ENCODE peak calls at places on chromosomes 2 and 18, in four cellular contexts. X is colonic mucosa, W is esophagus squamous epithelium, L is uterus. R is an unnamed sample.

GRCh38 chr2:239322414-239323086 is 78.3 kb downstream of the HDAC4 start:
- DNase-seq in L (no peak), W (no peak), X (peak; percentile 70), R (no peak)

GRCh38 chr2:46648141-46648742 is 168.9 kb downstream of the TMEM247 start:
- DNase-seq in W (no peak), L (no peak), X (no peak), R (no peak)

GRCh38 chr2:11748861-11749645 is 2.6 kb downstream of the LPIN1 start:
- DNase-seq in X (no peak), W (no peak), L (no peak), R (no peak)

GRCh38 chr2:120291464-120292311 is 39.0 kb downstream of the RALB start:
- DNase-seq in W (no peak), L (no peak), X (no peak), R (no peak)

GRCh38 chr2:143176606-143177005 is 47.4 kb downstream of the ARHGAP15 start:
- DNase-seq in L (no peak), X (no peak), W (no peak), R (no peak)

GRCh38 chr2:19651466-19651865 is 250.3 kb downstream of the TTC32 start:
- DNase-seq in W (no peak), L (no peak), X (no peak), R (no peak)

GRCh38 chr2:178870703-178871102 is 63.5 kb upstream of the TTN start:
- DNase-seq in X (no peak), L (no peak), W (no peak), R (no peak)

GRCh38 chr2:168030862-168031624 is 216.4 kb downstream of the STK39 start:
- DNase-seq in X (no peak), W (no peak), L (no peak), R (no peak)

GRCh38 chr2:229129738-229130371 is 141.2 kb downstream of the PID1 start:
- DNase-seq in W (no peak), X (peak; percentile 60), L (no peak), R (no peak)

GRCh38 chr2:232761301-232761907 is 15.0 kb downstream of the KCNJ13 start:
- DNase-seq in X (peak; percentile 32), W (no peak), L (no peak), R (no peak)

GRCh38 chr18:45783097-45784075 is 42.1 kb upstream of the SIGLEC15 start:
- DNase-seq in L (no peak), X (no peak), W (no peak), R (no peak)

GRCh38 chr2:26709323-26710110 is 17.0 kb downstream of the KCNK3 start:
- DNase-seq in X (no peak), L (no peak), W (no peak), R (no peak)

GRCh38 chr2:239951825-239952224 is 73.3 kb downstream of the NDUFA10 start:
- DNase-seq in L (no peak), W (no peak), X (no peak), R (no peak)

GRCh38 chr2:234676109-234676858 is 179.4 kb upstream of the ARL4C start:
- DNase-seq in W (no peak), L (no peak), X (no peak), R (no peak)

GRCh38 chr2:14700753-14701152 is 68.2 kb downstream of the LRATD1 start:
- DNase-seq in W (no peak), X (no peak), L (no peak), R (no peak)

GRCh38 chr2:9696731-9697130 is 65.9 kb upstream of the YWHAQ start:
- DNase-seq in L (no peak), X (no peak), W (no peak), R (no peak)

GRCh38 chr18:22108674-22109073 is 60.7 kb upstream of the GATA6 start:
- DNase-seq in W (no peak), X (no peak), L (no peak), R (no peak)

GRCh38 chr2:235494716-235495372 is 1.0 kb downstream of the AGAP1 start:
- DNase-seq in L (peak; percentile 31), X (no peak), W (no peak), R (no peak)

GRCh38 chr2:219369447-219369861 is 18.3 kb downstream of the DNPEP start:
- DNase-seq in X (peak; percentile 44), W (no peak), L (peak; percentile 70), R (no peak)

GRCh38 chr2:196174424-196174823 is 3.0 kb upstream of the STK17B start:
- DNase-seq in W (no peak), X (no peak), L (no peak), R (no peak)

GRCh38 chr2:227152093-227152766 is 11.8 kb downstream of the COL4A4 start:
- DNase-seq in L (no peak), X (no peak), W (no peak), R (no peak)

GRCh38 chr2:222941510-222942032 is 80.7 kb downstream of the ACSL3 start:
- DNase-seq in L (no peak), X (no peak), W (no peak), R (no peak)

GRCh38 chr2:6943523-6943922 is 26.3 kb downstream of the RNF144A start:
- DNase-seq in L (no peak), X (no peak), W (no peak), R (no peak)

GRCh38 chr2:34104601-34105000 is 505.5 kb upstream of the FAM98A start:
- DNase-seq in X (no peak), L (no peak), W (no peak), R (no peak)

GRCh38 chr2:68281988-68282387 is 29.7 kb upstream of the PPP3R1 start:
- DNase-seq in L (no peak), W (no peak), X (no peak), R (no peak)
- TF ChIP-seq CTCF in L (no peak), W (no peak), X (no peak), R (no peak)

DNA sequence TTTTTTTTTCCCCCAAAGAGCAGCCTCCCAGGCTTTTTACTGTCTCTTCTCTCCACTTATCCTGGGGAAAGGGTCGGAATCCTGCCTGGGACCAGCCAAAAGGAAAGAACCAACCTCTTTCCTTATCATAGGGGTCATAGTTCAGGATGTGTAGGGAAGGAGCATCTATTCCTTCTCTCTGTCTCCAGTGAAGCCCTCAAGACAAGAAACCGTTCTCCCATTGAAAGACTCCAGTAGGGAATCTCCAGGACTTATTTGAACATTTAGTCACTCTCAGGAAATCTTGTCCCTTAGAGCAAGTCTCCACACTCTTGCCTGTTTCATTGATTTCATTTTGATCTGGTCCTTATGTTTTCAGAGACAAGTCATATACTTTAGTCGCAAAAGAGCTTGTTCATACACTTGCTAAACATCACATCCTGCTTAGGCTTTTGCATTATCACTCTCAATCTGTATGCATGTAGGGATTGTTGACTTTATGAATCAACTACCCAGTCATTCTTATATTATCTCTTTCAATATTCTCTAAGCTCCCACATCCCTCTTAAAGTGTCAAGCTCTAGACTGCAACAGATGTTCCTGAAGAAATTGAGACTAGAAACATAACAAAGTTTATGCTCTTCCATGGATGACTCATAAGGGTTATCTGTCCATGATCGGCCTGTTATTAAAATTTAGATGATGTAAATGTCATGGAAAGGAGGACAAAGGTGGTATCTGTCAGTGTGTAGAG is 116.2 kb upstream of the ST6GAL2 start:
- DNase-seq in W (no peak), X (no peak), L (no peak), R (no peak)
- H3K4me3 ChIP-seq in W (no peak overlapping the region), X (no peak overlapping the region), L (no peak overlapping the region), R (no peak overlapping the region)

GRCh38 chr2:96839875-96840850 is 3.7 kb downstream of the ANKRD23 start:
- DNase-seq in L (no peak), W (no peak), X (no peak), R (no peak)
- H3K36me3 ChIP-seq in L (no peaks in the 10 kb centered on the region), W (peaks cover 51% of the 10 kb centered on the region), X (no peaks in the 10 kb centered on the region), R (no peaks in the 10 kb centered on the region)

GRCh38 chr18:38367473-38367872 is 801.9 kb upstream of the CELF4 start:
- DNase-seq in W (no peak), L (no peak), X (no peak), R (no peak)
- TF ChIP-seq CTCF in W (no peak), L (no peak), X (no peak), R (no peak)

GRCh38 chr2:215422676-215423075 is 13.2 kb downstream of the FN1 start:
- DNase-seq in W (no peak), L (no peak), X (no peak), R (no peak)

GRCh38 chr2:215423928-215424540 is 11.8 kb downstream of the FN1 start:
- DNase-seq in L (no peak), X (no peak), W (no peak), R (no peak)

GRCh38 chr2:215427585-215427984 is 8.3 kb downstream of the FN1 start:
- DNase-seq in W (no peak), X (no peak), L (no peak), R (no peak)

GRCh38 chr2:215423234-215423633 is 12.6 kb downstream of the FN1 start:
- DNase-seq in X (no peak), W (no peak), L (no peak), R (no peak)

GRCh38 chr2:215425021-215425782 is 10.7 kb downstream of the FN1 start:
- DNase-seq in L (no peak), X (no peak), W (no peak), R (no peak)
- H3K4me3 ChIP-seq in L (no peak overlapping the region), X (no peak overlapping the region), W (no peak overlapping the region), R (no peak overlapping the region)

GRCh38 chr2:97792416-97792815 is 79.0 kb downstream of the ZAP70 start:
- DNase-seq in L (no peak), W (no peak), X (no peak), R (no peak)

GRCh38 chr2:97797355-97797754 is 84.0 kb downstream of the ZAP70 start:
- DNase-seq in W (no peak), L (no peak), X (no peak), R (no peak)

DNA sequence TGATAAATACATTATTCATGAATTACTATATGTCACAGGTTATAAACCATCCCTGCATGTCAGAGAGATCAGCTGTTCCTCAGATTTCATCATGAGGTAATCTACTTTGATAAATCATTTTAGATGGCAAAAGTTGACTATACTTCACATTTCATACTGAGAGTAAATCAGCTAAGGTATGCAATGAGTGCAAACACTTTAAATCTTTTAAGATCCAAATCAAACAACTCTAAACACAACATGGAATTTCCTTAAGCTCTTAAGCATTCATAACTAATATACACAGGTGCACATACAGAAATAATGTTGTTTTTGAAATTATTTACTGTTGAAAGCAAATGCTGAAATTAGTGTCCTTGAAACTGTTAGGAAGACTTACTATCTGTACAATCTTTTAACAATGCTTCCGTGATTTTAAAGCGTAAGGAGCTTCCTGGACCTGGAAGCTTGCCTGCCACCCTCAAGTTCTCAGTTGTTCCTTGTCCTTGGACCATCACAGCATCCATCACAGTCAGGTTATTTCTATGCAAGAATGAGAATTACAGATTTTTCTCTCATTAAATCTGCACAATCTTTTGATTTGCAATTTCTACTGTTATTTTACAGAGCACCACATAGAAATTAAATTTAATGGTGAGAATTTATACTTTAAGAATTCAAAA is 83.2 kb downstream of the ZAP70 start:
- DNase-seq in L (no peak), W (no peak), X (no peak), R (no peak)
- H3K36me3 ChIP-seq in L (no peaks in the 10 kb centered on the region), W (peaks cover 96% of the 10 kb centered on the region), X (peaks cover 8% of the 10 kb centered on the region), R (peaks cover 50% of the 10 kb centered on the region)

DNA sequence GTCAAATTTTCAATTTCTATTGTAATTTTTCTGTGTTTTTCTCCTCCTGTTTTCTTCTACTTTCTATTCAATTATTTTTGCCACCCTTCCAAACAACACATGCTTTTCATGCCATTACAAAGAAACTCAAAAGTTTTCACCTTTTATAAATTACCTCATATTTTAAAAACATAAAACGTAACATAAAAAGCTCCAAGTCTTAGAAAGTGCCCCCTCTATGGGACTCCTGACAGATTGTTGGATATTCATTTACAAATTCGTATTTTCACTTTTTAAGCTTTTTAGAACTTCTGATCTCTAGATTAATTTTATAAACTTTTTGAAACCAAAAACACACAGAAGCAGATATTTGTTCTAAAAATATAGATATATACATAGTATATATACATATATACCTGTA is 1.6 kb downstream of the COL5A2 start:
- DNase-seq in W (no peak), L (no peak), X (no peak), R (no peak)
- TF ChIP-seq CTCF in W (peak; percentile 18), L (peak; percentile 36), X (no peak), R (no peak)